ENCODE peak calls at places on chromosomes 6 and 20, in five cellular contexts. M is ovary, A is SK-N-SH, F is stomach, V is HepG2. P is an unnamed sample.
A peak's percentile ranks its signal among the peaks of the same experiment; 100 is the strongest.

GRCh38 chr6:133550026-133550425 is 308.9 kb downstream of the EYA4 start:
- DNase-seq in V (no peak), F (no peak), A (no peak), M (no peak), P (no peak)

GRCh38 chr20:4645621-4646020 is 76.1 kb upstream of the PRND start:
- DNase-seq in A (no peak), V (no peak), F (no peak), M (no peak), P (no peak)

GRCh38 chr6:33000053-33000452 is 9.3 kb downstream of the HLA-DOA start:
- DNase-seq in A (no peak), V (peak; percentile 33), M (no peak), F (peak; percentile 36), P (no peak)

GRCh38 chr20:46631212-46631869 is 19.9 kb downstream of the SLC13A3 start:
- DNase-seq in F (peak; percentile 38), A (no peak), M (no peak), V (peak; percentile 98), P (no peak)

GRCh38 chr6:136641166-136641565 is 90.9 kb upstream of the MAP7 start:
- DNase-seq in M (no peak), F (no peak), V (no peak), A (no peak), P (no peak)

GRCh38 chr20:17617868-17618672 is 48.2 kb downstream of the DSTN start:
- DNase-seq in M (peak; percentile 19), A (peak; percentile 14), F (peak; percentile 83), V (no peak), P (peak; percentile 72)

GRCh38 chr6:139721924-139722323 is 347.5 kb upstream of the CITED2 start:
- DNase-seq in F (no peak), M (no peak), V (no peak), A (no peak), P (no peak)

GRCh38 chr6:47096233-47096887 is 54.2 kb upstream of the ADGRF1 start:
- DNase-seq in F (no peak), A (no peak), V (no peak), M (no peak), P (no peak)

GRCh38 chr6:34771727-34772126 is 14.4 kb downstream of the SNRPC start:
- DNase-seq in F (no peak), V (no peak), M (no peak), A (no peak), P (no peak)

GRCh38 chr20:33611106-33611505 is 51.0 kb upstream of the C20orf144 start:
- DNase-seq in M (no peak), A (no peak), F (no peak), V (no peak), P (no peak)

GRCh38 chr6:42361036-42361435 is 90.7 kb downstream of the TRERF1 start:
- DNase-seq in M (no peak), A (no peak), V (no peak), F (no peak), P (peak; percentile 6)

GRCh38 chr6:34529665-34530327 is 26.3 kb downstream of the SPDEF start:
- DNase-seq in A (no peak), V (peak; percentile 38), F (peak; percentile 76), M (no peak), P (no peak)

GRCh38 chr6:148980234-148980633 is 233.4 kb downstream of the UST start:
- DNase-seq in A (no peak), F (no peak), M (no peak), V (no peak), P (no peak)

GRCh38 chr20:16781496-16781895 is 33.3 kb downstream of the OTOR start:
- DNase-seq in A (no peak), F (no peak), M (no peak), V (no peak), P (no peak)

GRCh38 chr6:47308674-47309325 is 905 bp downstream of the TNFRSF21 start:
- DNase-seq in M (peak; percentile 17), V (no peak), A (peak; percentile 71), F (peak; percentile 29), P (peak; percentile 67)

GRCh38 chr6:89148016-89148750 is 2.3 kb downstream of the PM20D2 start:
- DNase-seq in V (no peak), A (no peak), F (no peak), M (peak; percentile 25), P (no peak)

GRCh38 chr6:12324096-12324495 is 33.9 kb downstream of the EDN1 start:
- DNase-seq in A (no peak), V (peak; percentile 99), M (no peak), F (peak; percentile 49), P (no peak)

GRCh38 chr6:17167327-17167979 is 65.6 kb downstream of the STMND1 start:
- DNase-seq in F (peak; percentile 53), M (no peak), A (peak; percentile 57), V (peak; percentile 67), P (no peak)

GRCh38 chr6:163284151-163284550 is 130.4 kb upstream of the QKI start:
- DNase-seq in F (no peak), V (no peak), M (no peak), A (no peak), P (no peak)

GRCh38 chr6:37776546-37776945 is 43.0 kb upstream of the ZFAND3 start:
- DNase-seq in A (no peak), M (no peak), V (no peak), F (no peak), P (no peak)

GRCh38 chr6:150332939-150333591 is 35.7 kb upstream of the IYD start:
- DNase-seq in F (peak; percentile 52), V (no peak), A (no peak), M (no peak), P (no peak)

GRCh38 chr20:58557713-58558335 is 42.6 kb upstream of the APCDD1L start:
- DNase-seq in M (no peak), F (no peak), V (no peak), A (no peak), P (peak; percentile 46)

GRCh38 chr6:46054531-46054930 is 38.9 kb upstream of the CLIC5 start:
- DNase-seq in A (no peak), M (no peak), F (no peak), V (no peak), P (no peak)

GRCh38 chr6:132490024-132490423 is 22.9 kb downstream of the STX7 start:
- DNase-seq in V (no peak), M (no peak), F (no peak), A (no peak), P (peak; percentile 69)

GRCh38 chr6:44068607-44069296 is 58.5 kb downstream of the MRPL14 start:
- DNase-seq in M (no peak), A (no peak), F (no peak), V (no peak), P (no peak)

GRCh38 chr20:38863024-38863851 is 57.7 kb downstream of the PPP1R16B start:
- DNase-seq in A (no peak), M (no peak), V (no peak), F (no peak), P (no peak)

GRCh38 chr6:144219056-144219685 is 66.0 kb upstream of the UTRN start:
- DNase-seq in F (no peak), A (peak; percentile 34), V (peak; percentile 54), M (no peak), P (no peak)

GRCh38 chr20:47660983-47661711 is 124.1 kb downstream of the SULF2 start:
- DNase-seq in V (peak; percentile 52), A (no peak), M (no peak), F (no peak), P (no peak)

GRCh38 chr6:127635091-127635490 is 58.1 kb downstream of the C6orf58 start:
- DNase-seq in A (no peak), V (no peak), M (no peak), F (no peak), P (no peak)

GRCh38 chr6:42783177-42783875 is 1.5 kb downstream of the BICRAL start:
- DNase-seq in F (peak; percentile 78), V (peak; percentile 56), A (peak; percentile 86), M (peak; percentile 85), P (peak; percentile 88)

GRCh38 chr20:49478754-49479689 is 3.4 kb downstream of the KCNB1 start:
- DNase-seq in V (no peak), F (no peak), M (no peak), A (no peak), P (no peak)

GRCh38 chr6:45677381-45677992 is 299.8 kb upstream of the SUPT3H start:
- DNase-seq in A (no peak), F (peak; percentile 59), V (no peak), M (no peak), P (no peak)

GRCh38 chr20:14069796-14070195 is 74.5 kb downstream of the MACROD2 start:
- DNase-seq in V (no peak), A (no peak), M (no peak), F (no peak), P (no peak)

GRCh38 chr6:136651982-136652381 is 101.8 kb upstream of the MAP7 start:
- DNase-seq in F (no peak), M (no peak), V (no peak), A (no peak), P (no peak)

GRCh38 chr20:34254979-34255378 is 13.8 kb downstream of the ASIP start:
- DNase-seq in F (no peak), A (no peak), V (peak; percentile 78), M (no peak), P (no peak)

GRCh38 chr20:48938670-48939069 is 17.2 kb downstream of the ARFGEF2 start:
- DNase-seq in F (no peak), A (no peak), V (no peak), M (no peak), P (no peak)

GRCh38 chr6:26156105-26156849 is 69.0 kb downstream of the HFE start:
- DNase-seq in V (peak; percentile 88), F (peak; percentile 93), M (peak; percentile 94), A (peak; percentile 88), P (peak; percentile 98)
- TF ChIP-seq EP300 in V (peak; percentile 7), F (no peak), M (no peak), A (peak; percentile 60), P (peak; percentile 57)

DNA sequence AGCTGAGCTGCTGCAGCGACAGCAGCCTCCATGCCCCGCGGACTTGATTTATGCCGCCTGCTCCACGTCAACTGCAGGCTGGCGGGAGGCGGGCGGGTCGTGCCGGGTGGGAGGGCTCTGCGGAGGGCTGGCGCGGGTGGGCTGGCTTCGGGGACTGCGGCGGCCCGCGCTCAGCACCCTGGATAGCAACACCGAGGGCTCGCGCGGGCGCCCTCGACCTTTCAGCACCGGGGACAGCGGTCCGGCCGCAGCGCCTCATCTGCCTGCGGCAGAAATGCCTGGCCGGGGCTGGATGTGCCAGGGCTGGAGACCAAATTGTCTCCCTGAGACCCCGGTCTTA is 792 bp downstream of the SNAP25 start:
- DNase-seq in A (peak; percentile 84), M (peak; percentile 83), F (peak; percentile 69), V (no peak), P (peak; percentile 71)
- H3K27me3 ChIP-seq in A (no peaks in the 10 kb centered on the region), M (no peaks in the 10 kb centered on the region), F (peaks cover 26% of the 10 kb centered on the region), V (peaks cover 1% of the 10 kb centered on the region), P (peaks cover 48% of the 10 kb centered on the region)

GRCh38 chr6:129801909-129802308 is 59.2 kb downstream of the TMEM244 start:
- DNase-seq in F (no peak), A (no peak), M (no peak), V (no peak), P (no peak)
- TF ChIP-seq EP300 in F (no peak), A (no peak), M (no peak), V (no peak), P (no peak)

DNA sequence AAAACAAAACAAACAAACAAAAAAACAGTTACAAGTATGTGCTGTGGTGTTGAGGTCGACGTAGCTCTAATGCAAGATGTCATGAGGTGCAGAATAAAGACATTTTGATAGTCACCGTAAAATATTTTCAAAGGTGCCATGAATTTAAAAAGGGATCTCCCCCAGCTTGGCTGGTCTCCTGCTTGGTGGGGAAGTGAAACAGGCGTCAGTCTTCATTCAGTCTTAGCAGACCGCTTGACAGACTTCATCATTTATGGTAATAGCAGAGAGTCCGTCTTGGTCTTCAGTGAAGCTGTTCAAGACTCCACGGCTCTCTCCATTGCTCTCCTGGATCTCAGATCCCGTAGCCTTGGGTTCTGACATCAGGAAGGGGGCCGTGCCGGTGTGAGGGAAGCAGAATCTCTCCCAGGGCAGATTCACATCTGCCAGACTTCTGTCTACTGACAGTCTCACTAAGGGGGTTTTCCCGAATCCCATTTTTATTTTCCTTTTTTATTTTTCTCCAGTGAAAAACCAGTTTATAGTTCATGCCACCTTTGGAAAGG is 1.6 kb downstream of the SLC24A3 start:
- DNase-seq in M (no peak), F (no peak), A (no peak), V (no peak), P (no peak)
- H3K27me3 ChIP-seq in M (no peaks in the 10 kb centered on the region), F (peaks cover 10% of the 10 kb centered on the region), A (peaks cover 65% of the 10 kb centered on the region), V (peaks cover 17% of the 10 kb centered on the region), P (no peaks in the 10 kb centered on the region)